ENCODE peak calls at places on chromosomes 1 and 21, in eight cellular contexts. T, Q, Y, X, S, N, C and G are unnamed samples.

GRCh38 chr1:22829001-22829989 is 118.7 kb downstream of the EPHB2 start:
- DNase-seq in N (no peak), Q (no peak), T (no peak), S (no peak), C (no peak), Y (peak), X (no peak), G (no peak)

GRCh38 chr1:68975534-68975933 is 478.7 kb upstream of the DEPDC1 start:
- DNase-seq in T (no peak), X (no peak), S (no peak), N (no peak), C (no peak), Q (no peak), Y (no peak), G (no peak)

GRCh38 chr1:159204791-159205141 is at the start of gene ACKR1:
- DNase-seq in X (no peak), Q (no peak), T (no peak), C (no peak), N (no peak), Y (no peak), S (no peak), G (no peak)

GRCh38 chr1:58570817-58571216 is 6.2 kb downstream of the TACSTD2 start:
- DNase-seq in Y (no peak), T (no peak), C (no peak), S (no peak), N (no peak), X (no peak), Q (no peak), G (no peak)

GRCh38 chr1:64183380-64183984 is 19.9 kb upstream of the UBE2U start:
- DNase-seq in N (no peak), Q (no peak), X (peak), Y (peak), S (no peak), C (no peak), T (no peak), G (no peak)

GRCh38 chr21:37958493-37958892 is 42.2 kb upstream of the KCNJ6 start:
- DNase-seq in Q (no peak), S (no peak), C (no peak), N (no peak), Y (no peak), T (no peak), X (no peak), G (no peak)

GRCh38 chr1:107251839-107252238 is 111.0 kb downstream of the NTNG1 start:
- DNase-seq in N (no peak), X (no peak), Q (no peak), Y (no peak), S (no peak), T (no peak), C (no peak), G (no peak)

GRCh38 chr1:28883242-28883616 is 31.1 kb upstream of the EPB41 start:
- DNase-seq in Y (no peak), X (no peak), S (no peak), Q (no peak), C (no peak), T (no peak), N (no peak), G (no peak)

GRCh38 chr1:23629728-23630290 is 61.8 kb upstream of the RPL11 start:
- DNase-seq in C (no peak), Q (no peak), T (no peak), N (no peak), Y (no peak), X (no peak), S (no peak), G (no peak)

GRCh38 chr21:41919666-41920398 is 34.0 kb downstream of the C2CD2 start:
- DNase-seq in Y (no peak), X (peak), N (no peak), C (no peak), Q (no peak), T (no peak), S (no peak), G (no peak)

GRCh38 chr1:68269637-68270430 is 37.5 kb upstream of the WLS start:
- DNase-seq in N (peak), X (no peak), Y (peak), S (no peak), C (no peak), T (no peak), Q (no peak), G (peak)

GRCh38 chr1:12434174-12434573 is 183.8 kb downstream of the DHRS3 start:
- DNase-seq in X (no peak), Q (peak), C (no peak), Y (peak), S (no peak), T (no peak), N (no peak), G (peak)

GRCh38 chr1:75472089-75472970 is 138.6 kb downstream of the SLC44A5 start:
- DNase-seq in Q (no peak), X (no peak), S (no peak), N (no peak), T (no peak), Y (no peak), C (no peak), G (no peak)

GRCh38 chr1:19076841-19077616 is 120.6 kb upstream of the IFFO2 start:
- DNase-seq in C (no peak), S (no peak), X (no peak), Q (no peak), N (no peak), Y (no peak), T (no peak), G (no peak)

GRCh38 chr1:64790965-64791487 is 46.2 kb downstream of the RAVER2 start:
- DNase-seq in C (no peak), T (no peak), Q (no peak), Y (no peak), X (no peak), N (no peak), S (no peak), G (no peak)

GRCh38 chr1:152960452-152961044 is 9.9 kb upstream of the SPRR4 start:
- DNase-seq in N (no peak), Y (no peak), T (no peak), X (no peak), Q (no peak), S (no peak), C (no peak), G (no peak)

GRCh38 chr1:179941439-179941838 is 13.2 kb upstream of the CEP350 start:
- DNase-seq in S (no peak), X (no peak), C (no peak), Y (no peak), T (no peak), Q (no peak), N (no peak), G (no peak)

GRCh38 chr21:43362306-43362927 is 64.5 kb downstream of the SIK1 start:
- DNase-seq in Y (peak), C (peak), N (no peak), S (peak), T (peak), X (peak), Q (peak), G (no peak)

GRCh38 chr21:43360441-43361126 is 66.3 kb downstream of the SIK1 start:
- DNase-seq in T (no peak), Q (no peak), Y (no peak), X (no peak), S (no peak), C (peak), N (no peak), G (no peak)

GRCh38 chr21:43361127-43361492 is 65.8 kb downstream of the SIK1 start:
- DNase-seq in T (peak), C (peak), S (no peak), N (no peak), Q (peak), X (no peak), Y (peak), G (no peak)

GRCh38 chr21:43362928-43363314 is 64.0 kb downstream of the SIK1 start:
- DNase-seq in Q (no peak), N (no peak), T (no peak), S (no peak), C (no peak), X (no peak), Y (no peak), G (no peak)

DNA sequence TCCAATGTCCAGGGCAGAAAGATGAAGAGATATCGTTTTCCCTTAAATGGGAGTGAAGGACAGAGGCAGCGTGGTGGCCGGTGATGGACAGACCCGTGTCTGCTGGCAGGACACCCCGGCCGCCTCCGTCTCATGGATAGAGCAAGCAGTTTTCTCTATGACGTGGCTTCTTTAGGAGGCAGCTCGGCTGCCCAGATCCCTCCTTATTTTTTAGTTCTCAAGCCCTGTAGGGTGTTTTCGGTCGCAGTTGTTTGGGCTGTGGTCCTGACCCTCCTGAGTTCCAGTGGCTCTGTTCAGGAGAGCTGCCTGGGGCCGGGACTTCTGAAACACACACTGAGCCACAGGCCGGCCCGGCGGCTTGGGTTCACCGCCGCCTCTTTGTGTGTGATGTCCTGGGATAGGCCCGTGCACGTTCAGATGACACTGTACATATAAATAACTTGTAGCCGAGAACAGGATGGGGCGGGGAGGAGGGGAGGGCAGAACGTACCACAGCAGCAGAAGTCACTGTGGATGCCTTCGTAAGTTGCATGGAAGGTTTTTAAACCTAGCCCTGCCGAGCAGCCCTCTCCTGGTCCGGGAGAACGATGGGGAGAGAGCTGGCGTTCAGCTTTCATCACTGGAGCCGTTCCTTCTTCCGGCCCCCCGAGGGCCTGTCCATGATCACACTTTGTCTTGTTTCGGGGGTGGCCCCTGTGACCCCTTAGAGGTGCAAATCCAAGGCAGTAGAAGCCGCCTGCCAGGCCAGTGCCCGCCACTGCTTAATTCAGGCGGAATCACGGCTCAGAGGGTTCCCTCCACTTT is 65.2 kb downstream of the SIK1 start:
- DNase-seq in Q (peak), X (peak), Y (peak), T (peak), C (peak), S (no peak), N (no peak), G (no peak)
- TF ChIP-seq POLR2A in Q (no peak), X (no peak), Y (peak), T (peak), C (peak), S (peak), N (no peak), G (no peak)

GRCh38 chr1:7726623-7727022 is 44.5 kb upstream of the VAMP3 start:
- DNase-seq in N (no peak), C (no peak), X (no peak), Y (no peak), Q (no peak), T (peak), S (no peak), G (no peak)

GRCh38 chr1:7717769-7718368 is 53.2 kb upstream of the VAMP3 start:
- DNase-seq in X (no peak), C (no peak), S (no peak), Y (no peak), T (no peak), N (no peak), Q (no peak), G (no peak)

GRCh38 chr1:7721940-7722669 is 49.0 kb upstream of the VAMP3 start:
- DNase-seq in N (no peak), C (no peak), X (no peak), T (no peak), S (no peak), Q (no peak), Y (no peak), G (no peak)

GRCh38 chr1:7719468-7720104 is 51.5 kb upstream of the VAMP3 start:
- DNase-seq in N (no peak), X (no peak), Q (no peak), C (no peak), T (no peak), S (no peak), Y (no peak), G (no peak)

DNA sequence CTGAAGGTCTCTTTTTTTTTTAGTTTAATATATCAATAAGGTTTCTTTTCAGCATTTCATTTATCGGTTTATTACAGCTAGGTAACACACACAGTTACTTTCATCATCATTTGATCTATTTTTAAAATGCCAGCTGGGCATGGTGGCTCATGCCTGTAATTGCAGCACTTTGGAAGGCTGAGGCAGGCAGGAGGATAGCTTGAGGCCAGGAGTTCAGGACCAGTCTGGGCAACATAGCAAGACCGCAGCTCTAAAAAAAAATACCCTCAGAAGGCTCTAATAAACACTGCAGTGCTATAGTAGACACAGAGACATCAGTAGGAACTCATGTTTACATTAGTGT is 48.5 kb upstream of the VAMP3 start:
- DNase-seq in T (no peak), S (no peak), N (no peak), Q (no peak), C (no peak), X (no peak), Y (no peak), G (no peak)
- TF ChIP-seq POLR2A in T (no peak), S (no peak), N (no peak), Q (no peak), C (no peak), X (no peak), Y (no peak), G (no peak)

GRCh38 chr1:151290709-151291303 is 8.7 kb downstream of the ZNF687 start:
- DNase-seq in S (no peak), X (no peak), T (no peak), Q (no peak), Y (no peak), C (peak), N (no peak), G (no peak)

GRCh38 chr1:151292207-151293030 is 10.3 kb downstream of the ZNF687 start:
- DNase-seq in N (no peak), C (peak), T (no peak), Y (no peak), Q (no peak), S (no peak), X (no peak), G (no peak)

GRCh38 chr1:151289991-151290708 is 8.1 kb downstream of the ZNF687 start:
- DNase-seq in S (no peak), C (peak), Q (no peak), X (no peak), T (no peak), N (no peak), Y (no peak), G (no peak)

GRCh38 chr1:151294748-151295462 is 12.8 kb downstream of the ZNF687 start:
- DNase-seq in S (no peak), T (no peak), X (no peak), Q (no peak), Y (no peak), C (no peak), N (no peak), G (no peak)

DNA sequence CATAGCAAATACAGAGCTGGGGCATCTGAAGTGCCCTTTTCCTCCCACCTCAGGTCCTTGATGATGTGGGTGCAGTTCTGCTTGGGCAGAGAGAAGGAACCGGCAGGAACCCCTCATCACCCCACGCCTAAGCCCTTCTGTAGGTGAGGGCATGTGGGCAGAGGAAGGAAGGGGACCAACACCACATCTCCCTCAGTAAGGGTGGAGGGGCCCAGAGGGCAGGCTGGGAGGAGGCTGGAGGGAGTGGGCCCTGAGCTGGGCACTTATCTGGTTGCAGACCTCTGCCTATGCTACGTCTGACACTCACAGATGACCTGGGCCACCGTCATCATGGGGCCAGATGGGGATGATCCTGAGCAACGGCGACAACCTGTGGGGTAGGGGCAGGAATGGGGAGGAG is 11.0 kb downstream of the ZNF687 start:
- DNase-seq in X (no peak), T (no peak), C (no peak), Q (no peak), S (no peak), N (no peak), Y (no peak), G (no peak)
- TF ChIP-seq POLR2A in X (no peak), T (no peak), C (no peak), Q (no peak), S (no peak), N (no peak), Y (no peak), G (no peak)

GRCh38 chr1:156740679-156741612 is at the start of gene MRPL24:
- DNase-seq in N (peak), Y (peak), C (peak), X (peak), T (peak), Q (peak), S (peak), G (peak)
- TF ChIP-seq POLR2A in N (peak), Y (peak), C (peak), X (no peak), T (peak), Q (peak), S (peak), G (peak)

DNA sequence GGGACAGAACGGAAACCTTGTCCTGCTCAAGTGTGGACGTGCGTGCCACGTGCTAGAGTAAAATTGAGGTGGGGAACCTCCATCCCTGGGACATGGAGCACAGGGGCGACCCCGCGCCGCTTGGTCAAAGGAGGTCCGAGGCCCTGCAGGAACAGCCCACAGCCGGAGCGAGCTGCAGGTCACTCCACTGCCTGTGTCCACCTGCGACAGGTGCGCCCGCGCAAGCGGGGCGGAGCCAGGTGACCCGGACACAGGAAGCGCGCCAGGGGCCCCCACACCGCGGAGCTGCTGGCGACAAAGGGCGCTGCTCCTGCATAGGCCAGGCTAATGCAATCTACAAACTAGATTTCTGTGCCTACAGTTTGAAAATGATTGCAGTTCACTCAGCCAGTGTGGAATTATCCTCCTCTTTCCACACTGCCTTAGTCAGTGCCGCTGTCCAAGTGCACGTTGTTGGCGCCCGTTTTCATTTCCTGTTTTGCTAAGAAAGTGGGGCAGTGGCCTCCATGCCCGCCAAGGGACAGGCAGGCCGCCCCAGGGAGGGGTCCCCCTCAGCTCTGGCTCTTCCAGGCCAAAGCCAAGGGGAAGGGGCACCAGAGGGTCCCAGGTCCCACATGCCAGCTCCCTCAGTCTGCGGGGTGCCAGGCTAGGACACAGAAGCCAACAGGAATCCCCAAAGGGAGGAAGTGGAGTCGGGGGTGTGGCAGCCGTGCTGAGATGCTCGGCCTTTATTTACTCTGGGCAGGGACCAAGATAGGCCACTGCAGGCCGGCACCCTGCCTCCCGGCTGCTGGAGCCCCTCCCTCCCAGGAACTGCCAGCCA is 4.3 kb upstream of the NADK start:
- DNase-seq in X (no peak), C (peak), Q (peak), T (peak), S (no peak), N (peak), Y (peak), G (peak)
- TF ChIP-seq POLR2A in X (no peak), C (peak), Q (peak), T (no peak), S (no peak), N (no peak), Y (no peak), G (no peak)

DNA sequence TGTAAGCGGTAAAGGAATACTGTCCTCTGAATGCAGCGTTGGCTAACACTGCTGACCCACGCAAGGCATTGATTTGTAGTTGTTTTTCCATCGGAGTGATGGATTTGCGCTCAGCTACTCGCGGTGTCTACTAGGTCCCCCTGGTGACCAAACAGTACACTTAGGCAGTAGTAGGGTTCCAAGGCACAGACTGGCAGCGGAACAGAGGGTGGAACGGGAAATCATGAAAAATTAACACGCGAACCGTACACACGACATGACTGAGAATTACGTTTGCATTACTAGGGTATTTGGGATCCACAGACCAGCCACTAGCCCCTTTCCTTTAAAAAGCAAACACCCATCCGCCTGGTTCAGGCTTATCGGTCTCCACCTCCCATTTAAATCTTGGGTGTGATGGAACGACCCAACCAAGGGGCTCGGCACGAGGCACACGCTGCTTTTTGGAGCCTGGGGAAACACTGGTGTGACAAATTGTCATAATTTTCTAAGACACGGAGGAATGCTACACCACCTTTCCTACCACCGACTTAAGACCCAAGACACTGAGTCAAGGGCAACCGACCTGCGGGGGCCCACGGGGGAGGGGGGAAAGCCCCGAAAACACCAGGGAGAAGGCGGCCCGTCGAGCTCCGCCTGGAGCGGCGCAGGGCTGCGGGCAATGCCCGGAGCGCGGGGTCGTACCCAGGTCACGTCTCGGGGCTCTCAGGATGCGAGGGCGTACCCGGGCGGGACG is 699 bp downstream of the DIPK1A start:
- DNase-seq in Y (peak), T (peak), C (no peak), Q (peak), X (peak), N (peak), S (no peak), G (peak)
- TF ChIP-seq POLR2A in Y (no peak), T (no peak), C (no peak), Q (peak), X (no peak), N (no peak), S (no peak), G (no peak)

GRCh38 chr1:181061891-181062777 is 26.4 kb upstream of the IER5 start:
- DNase-seq in T (no peak), X (no peak), Q (peak), Y (no peak), C (peak), N (no peak), S (no peak), G (no peak)
- TF ChIP-seq POLR2A in T (no peak), X (no peak), Q (no peak), Y (no peak), C (peak), N (no peak), S (no peak), G (no peak)